ENCODE peak calls at places on chromosomes 16 and 17, in seven cellular contexts. C is SK-N-SH, O is endothelial cell of umbilical vein, S is prostate gland, N is breast epithelium, V is stomach, P is suprapubic skin. E is an unnamed sample. For H3K4me1, the result is how much of the 10 kb centered on the place peaks cover.

GRCh38 chr16:17397499-17397891 is 73.3 kb downstream of the XYLT1 start:
- DNase-seq in P (no peak), N (no peak), O (peak), C (peak), V (peak), S (no peak), E (peak)

GRCh38 chr16:57735755-57736418 is at the start of gene KATNB1:
- DNase-seq in V (no peak), N (no peak), C (no peak), P (peak), S (no peak), O (no peak), E (no peak)

GRCh38 chr17:72063262-72063661 is 57.6 kb upstream of the SOX9 start:
- DNase-seq in P (no peak), O (no peak), N (no peak), S (no peak), V (no peak), C (no peak), E (no peak)

GRCh38 chr16:14434860-14435259 is 195.2 kb downstream of the PARN start:
- DNase-seq in N (no peak), S (no peak), O (no peak), P (no peak), C (no peak), V (no peak), E (no peak)

GRCh38 chr16:89378947-89379771 is 111.2 kb downstream of the ANKRD11 start:
- DNase-seq in V (no peak), C (no peak), S (peak), N (no peak), P (no peak), O (no peak), E (no peak)

GRCh38 chr17:65848751-65849150 is 287.3 kb upstream of the AXIN2 start:
- DNase-seq in O (no peak), C (no peak), V (no peak), S (no peak), N (no peak), P (no peak), E (no peak)

GRCh38 chr17:50660042-50660886 is 25.6 kb downstream of the ABCC3 start:
- DNase-seq in V (peak), P (no peak), C (peak), S (peak), N (peak), O (peak), E (peak)

GRCh38 chr17:28745777-28746473 is 2.1 kb downstream of the TRAF4 start:
- DNase-seq in P (no peak), S (no peak), C (no peak), O (no peak), N (peak), V (peak), E (peak)

GRCh38 chr16:4682616-4683254 is 10.6 kb upstream of the NUDT16L1 start:
- DNase-seq in N (no peak), S (peak), V (peak), C (peak), O (no peak), P (no peak), E (no peak)

GRCh38 chr16:49281481-49281842 is at the start of gene CBLN1:
- DNase-seq in C (no peak), S (no peak), O (no peak), N (no peak), V (no peak), P (no peak), E (no peak)

GRCh38 chr16:63904182-63904581 is 1217.7 kb downstream of the CDH11 start:
- DNase-seq in V (no peak), N (no peak), S (no peak), O (no peak), C (no peak), P (no peak), E (no peak)

GRCh38 chr17:44522883-44523671 is 19.9 kb upstream of the GPATCH8 start:
- DNase-seq in S (peak), O (peak), N (no peak), C (peak), P (no peak), V (peak), E (peak)

GRCh38 chr16:12257926-12258561 is 281.5 kb downstream of the SNX29 start:
- DNase-seq in O (no peak), S (no peak), P (no peak), V (no peak), N (no peak), C (no peak), E (peak)

GRCh38 chr16:54937673-54938350 is 7.1 kb downstream of the IRX5 start:
- DNase-seq in C (no peak), S (no peak), O (peak), V (no peak), N (no peak), P (no peak), E (no peak)

GRCh38 chr17:38402897-38403296 is 25.4 kb upstream of the ARHGAP23 start:
- DNase-seq in N (no peak), P (no peak), C (no peak), V (no peak), S (no peak), O (no peak), E (no peak)

GRCh38 chr16:31489616-31490584 is 7.0 kb downstream of the SLC5A2 start:
- DNase-seq in N (no peak), O (no peak), V (no peak), C (no peak), P (no peak), S (no peak), E (no peak)

GRCh38 chr17:74326506-74326905 is 480 bp downstream of the KIF19 start:
- DNase-seq in C (no peak), S (no peak), V (no peak), P (no peak), O (no peak), N (no peak), E (no peak)

GRCh38 chr16:8850279-8850885 is 18.4 kb downstream of the CARHSP1 start:
- DNase-seq in C (peak), O (peak), V (no peak), S (no peak), P (no peak), N (no peak), E (no peak)

GRCh38 chr16:7090628-7091115 is 242.0 kb upstream of the RBFOX1 start:
- DNase-seq in C (no peak), S (no peak), O (no peak), N (no peak), V (no peak), P (no peak), E (no peak)

GRCh38 chr17:61502292-61502691 is 50.1 kb downstream of the TBX4 start:
- DNase-seq in V (no peak), N (no peak), O (no peak), S (no peak), C (no peak), P (no peak), E (no peak)

GRCh38 chr16:56317998-56318912 is 107.1 kb downstream of the AMFR start:
- DNase-seq in S (peak), P (no peak), O (peak), V (peak), N (peak), C (peak), E (peak)

GRCh38 chr16:65763640-65764305 is 602.7 kb upstream of the CDH5 start:
- DNase-seq in P (no peak), V (no peak), C (no peak), N (no peak), O (no peak), S (no peak), E (no peak)

DNA sequence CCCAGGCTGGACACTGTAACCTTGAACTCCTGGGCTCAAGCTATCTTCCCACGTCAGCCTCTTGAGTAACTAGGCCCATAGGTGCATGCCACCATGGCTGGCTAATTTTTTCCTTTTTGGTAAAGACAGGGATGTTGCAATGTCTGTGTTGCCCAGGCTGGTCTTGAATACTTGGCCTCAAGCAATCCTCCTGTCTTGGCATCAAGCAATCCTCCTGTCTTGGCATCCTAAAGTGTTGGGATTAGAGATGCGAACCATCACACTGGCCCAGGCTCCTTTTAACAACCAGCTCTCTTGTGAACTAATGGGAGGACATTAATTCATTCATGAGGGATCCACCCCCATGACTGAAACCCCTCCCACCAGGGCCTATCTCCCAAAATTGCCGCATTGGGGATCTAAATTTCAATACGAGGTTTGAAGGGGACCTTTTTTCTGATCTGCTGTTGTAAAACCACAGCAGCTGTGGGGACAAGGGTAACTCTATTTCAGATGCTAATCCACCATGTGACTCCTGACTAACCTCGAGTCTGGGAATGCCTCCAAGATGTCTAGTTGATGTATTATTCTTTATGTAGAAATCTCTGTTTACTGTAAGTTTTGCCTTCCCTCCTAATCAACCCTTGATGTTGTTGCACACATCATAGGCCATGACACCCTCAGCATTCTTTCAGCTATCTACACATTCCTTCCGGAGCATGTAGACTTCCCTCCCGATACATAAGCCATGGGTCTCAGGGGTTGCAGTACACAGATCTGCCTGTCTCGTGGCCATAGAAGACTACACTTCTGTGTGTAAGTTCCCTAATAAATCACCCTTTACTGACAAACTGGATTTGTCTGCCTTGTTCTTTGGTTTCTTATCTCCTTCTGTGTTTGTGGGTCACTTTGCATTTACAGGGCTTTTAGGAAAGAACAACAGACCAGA is 37.6 kb downstream of the RNF112 start:
- DNase-seq in P (no peak), C (peak), S (peak), N (peak), V (no peak), O (peak), E (no peak)
- TF ChIP-seq POLR2AphosphoS5 in P (peak), C (peak), S (peak), N (no peak), V (peak), O (peak), E (peak)

GRCh38 chr17:2155482-2156051 is 100.7 kb downstream of the HIC1 start:
- DNase-seq in C (no peak), S (no peak), V (no peak), N (no peak), O (no peak), P (no peak), E (no peak)

GRCh38 chr17:2156666-2157065 is 101.8 kb downstream of the HIC1 start:
- DNase-seq in C (no peak), S (no peak), P (no peak), V (no peak), N (no peak), O (no peak), E (no peak)

GRCh38 chr17:2157081-2157480 is 102.2 kb downstream of the HIC1 start:
- DNase-seq in P (no peak), O (no peak), S (no peak), C (no peak), V (no peak), N (no peak), E (no peak)

DNA sequence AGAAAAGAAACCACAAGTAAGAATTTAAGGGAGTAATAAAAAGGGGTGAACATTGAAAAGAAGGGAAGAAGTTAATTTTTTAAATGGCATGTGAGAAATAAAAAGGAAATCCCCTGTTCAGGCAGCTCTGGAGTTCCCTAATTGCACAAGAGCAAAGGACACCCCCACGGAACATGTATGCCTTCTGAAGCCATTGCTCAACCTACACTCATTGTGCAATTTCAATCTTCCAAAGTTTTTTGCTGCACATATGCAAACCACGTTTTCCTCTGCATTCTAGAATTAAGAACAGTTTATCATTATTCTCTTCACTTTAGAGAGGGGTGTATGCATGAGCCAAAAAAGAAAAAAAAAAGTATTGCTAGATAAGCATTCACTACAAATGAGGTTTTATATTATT is 103.1 kb downstream of the HIC1 start:
- DNase-seq in P (no peak), S (no peak), C (no peak), N (no peak), O (no peak), V (no peak), E (no peak)
- H3K27ac ChIP-seq in P (peak), S (no peak), C (no peak), N (no peak), O (no peak), V (no peak), E (peak)

DNA sequence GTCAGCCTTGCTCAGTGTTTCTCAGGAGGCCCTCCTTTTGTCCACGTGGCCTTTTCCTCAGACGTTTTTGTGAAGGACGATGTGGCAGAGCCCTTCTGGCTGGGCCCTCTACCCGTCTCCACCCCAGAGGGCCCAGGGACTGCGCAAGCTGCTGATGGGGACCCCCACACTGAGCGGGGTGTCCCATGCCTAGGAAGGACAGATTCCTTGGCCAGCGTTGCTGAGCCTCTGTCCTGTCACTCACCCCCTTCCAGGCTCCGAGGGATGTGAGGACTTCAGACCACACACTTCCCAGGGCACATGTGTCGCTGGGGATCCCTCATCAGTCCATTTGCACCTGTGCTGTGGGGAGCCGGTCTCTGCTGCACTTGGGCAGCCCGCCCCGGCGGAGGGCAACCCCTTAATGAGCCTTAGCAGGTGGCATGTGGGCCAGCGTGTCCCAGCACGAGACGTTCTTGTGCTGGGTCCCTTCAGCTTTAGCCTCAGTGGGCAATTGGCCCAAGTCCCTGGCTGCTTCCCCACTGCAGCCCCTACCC is 48.3 kb downstream of the NT5M start:
- DNase-seq in V (peak), N (no peak), P (peak), C (no peak), O (no peak), S (no peak), E (no peak)
- H3K4me1 ChIP-seq in V (under half), N (under half), P (under half), C (under half), O (under half), S (under half), E (under half)

DNA sequence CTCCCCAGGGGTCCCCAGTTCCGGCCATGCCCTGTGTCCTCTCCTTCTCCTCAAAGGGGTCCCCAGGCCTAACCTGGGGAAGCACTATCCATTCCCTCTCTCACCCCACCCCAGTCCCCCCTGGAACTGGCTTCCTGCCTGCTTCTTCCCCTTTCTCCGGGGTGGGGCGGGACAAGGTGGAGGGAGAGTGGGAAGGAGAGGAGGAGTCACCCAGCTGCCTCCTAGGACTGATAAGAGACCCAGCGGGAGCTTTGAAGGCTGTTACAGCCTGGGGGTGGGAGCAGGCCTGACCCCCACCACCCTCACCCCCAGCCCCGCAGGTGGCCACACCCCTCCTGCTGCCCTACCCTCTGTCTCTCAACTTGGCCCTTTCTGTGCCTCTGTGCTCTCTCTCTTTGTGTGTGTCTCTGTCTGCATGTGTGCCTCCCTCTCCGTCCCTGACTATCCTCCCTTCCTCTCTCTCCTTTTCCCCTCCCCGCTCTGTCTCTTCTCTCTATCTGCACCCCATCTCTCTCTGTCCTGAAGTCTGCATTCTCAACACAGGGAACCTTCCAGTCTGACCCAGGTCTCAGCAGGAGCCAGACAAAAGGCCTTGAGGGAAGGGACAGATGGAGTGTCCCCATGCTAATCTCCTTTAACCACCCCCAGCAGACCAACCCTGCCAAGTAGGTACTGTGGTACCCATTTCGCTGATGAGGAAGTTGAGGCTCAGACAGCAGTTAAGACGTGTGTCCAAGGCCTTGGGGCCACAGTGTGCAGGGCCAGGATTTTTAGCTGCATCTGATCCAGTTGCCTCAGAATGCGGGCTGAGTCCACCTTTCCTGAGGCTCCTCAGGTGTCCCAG is 66.1 kb downstream of the RAB11FIP4 start:
- DNase-seq in O (no peak), S (no peak), C (no peak), V (no peak), N (no peak), P (no peak), E (no peak)
- TF ChIP-seq POLR2AphosphoS5 in O (no peak), S (no peak), C (no peak), V (no peak), N (no peak), P (no peak), E (no peak)

DNA sequence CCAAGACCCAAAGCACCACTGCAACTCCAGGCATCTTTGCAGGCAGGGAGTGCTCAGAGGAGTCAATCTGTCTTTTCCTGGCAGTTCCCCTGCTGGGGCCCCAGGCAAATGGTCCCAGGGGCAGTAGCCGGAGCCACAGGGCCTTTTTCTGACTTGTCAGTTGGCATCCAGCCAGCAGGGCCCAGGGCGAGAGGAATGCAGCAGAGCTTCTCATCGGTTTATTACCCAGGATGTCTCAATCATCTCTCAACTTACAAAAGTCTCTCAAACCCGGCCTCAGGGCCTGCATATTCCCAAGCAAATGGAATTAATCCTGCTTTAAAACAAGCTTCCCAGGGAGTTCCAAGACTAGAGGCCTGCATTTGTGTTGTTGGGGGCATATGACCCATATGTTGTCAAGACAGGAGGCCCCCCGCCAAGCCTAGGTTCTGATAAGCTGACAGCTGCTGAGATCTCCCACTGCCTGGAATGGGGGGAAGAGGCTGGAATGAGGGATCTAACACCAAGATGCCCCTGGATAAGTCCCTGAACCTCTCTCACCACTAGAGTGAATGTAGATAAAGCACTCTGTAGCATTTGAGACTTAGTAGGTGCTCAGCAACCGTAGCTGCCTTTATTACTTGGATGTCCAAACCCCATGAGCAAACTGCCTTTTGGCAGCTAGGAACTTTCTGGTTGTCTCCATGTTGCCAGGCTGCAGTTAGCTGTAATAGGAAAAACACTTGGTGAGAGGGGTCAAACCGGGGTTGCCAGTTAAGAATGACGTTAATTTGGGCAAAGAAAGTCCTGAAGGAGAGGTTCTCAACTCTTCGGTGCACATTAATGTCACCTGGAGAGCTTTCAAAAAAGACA is 4.6 kb upstream of the RASL10B start:
- DNase-seq in O (no peak), N (no peak), S (no peak), V (no peak), C (no peak), P (no peak), E (peak)
- H3K27ac ChIP-seq in O (no peak), N (no peak), S (peak), V (no peak), C (peak), P (no peak), E (no peak)

GRCh38 chr16:1176280-1176897 is 23.5 kb downstream of the CACNA1H start:
- DNase-seq in C (no peak), O (no peak), V (no peak), N (no peak), S (no peak), P (no peak), E (no peak)

GRCh38 chr16:1177053-1177452 is 24.1 kb downstream of the CACNA1H start:
- DNase-seq in P (no peak), S (no peak), N (no peak), O (no peak), V (no peak), C (no peak), E (no peak)

GRCh38 chr16:1180772-1181714 is 28.1 kb downstream of the CACNA1H start:
- DNase-seq in P (no peak), C (no peak), S (no peak), V (no peak), O (no peak), N (no peak), E (no peak)

GRCh38 chr16:1177750-1178149 is 24.8 kb downstream of the CACNA1H start:
- DNase-seq in V (no peak), O (no peak), S (no peak), P (no peak), N (no peak), C (no peak), E (no peak)

GRCh38 chr16:1178295-1178910 is 25.5 kb downstream of the CACNA1H start:
- DNase-seq in P (no peak), C (no peak), S (no peak), O (no peak), V (no peak), N (no peak), E (no peak)
- H3K4me1 ChIP-seq in P (under half), C (under half), S (under half), O (under half), V (under half), N (under half), E (under half)

E was measured in transverse colon.